ENCODE peak calls at places on chromosomes 16 and 17, in nine cellular contexts. O is AG09319; Y is cerebellum; U is stimulated activated CD4-positive, alpha-beta T cell treated with anti-CD3 and anti-CD28 coated beads, Interleukin-4, amount 100 ng/mL, for 48 hours; Q is mucosa of descending colon; L is NCI-H2227 treated with DMSO at 0.1 percent for 48 hours; V is fibroblast of the aortic adventitia; K is activated CD8-positive, alpha-beta memory T cell treated with anti-CD3 and anti-CD28 coated beads for 24 hours; E is sciatic nerve. F is an unnamed sample.

GRCh38 chr17:50100921-50101345 is 5.8 kb downstream of the PDK2 start:
- DNase-seq in O (no peak), Y (no peak), U (no peak), Q (peak; percentile 62), L (peak; percentile 52), V (no peak), K (no peak), E (no peak), F (no peak)

GRCh38 chr17:36221187-36221586 is 10.3 kb downstream of the CCL4L2 start:
- DNase-seq in O (no peak), Y (no peak), U (no peak), Q (no peak), L (no peak), V (no peak), K (no peak), E (no peak), F (no peak)

GRCh38 chr17:72479113-72479512 is 358.3 kb downstream of the SOX9 start:
- DNase-seq in O (no peak), Y (no peak), U (no peak), Q (no peak), L (no peak), V (no peak), K (no peak), E (no peak), F (peak; percentile 14)

GRCh38 chr17:47172698-47173565 is 16.2 kb downstream of the CDC27 start:
- DNase-seq in O (no peak), Y (no peak), U (no peak), Q (no peak), L (no peak), V (peak; percentile 6), K (no peak), E (no peak), F (no peak)

GRCh38 chr17:4944554-4945175 is 3.7 kb downstream of the PFN1 start:
- DNase-seq in O (no peak), Y (no peak), U (peak; percentile 28), Q (peak; percentile 68), L (no peak), V (no peak), K (peak; percentile 77), E (no peak), F (peak; percentile 84)

GRCh38 chr16:75208861-75209505 is 2.0 kb upstream of the CTRB2 start:
- DNase-seq in O (no peak), Y (no peak), U (no peak), Q (no peak), L (no peak), V (no peak), K (no peak), E (no peak), F (no peak)

GRCh38 chr17:31608659-31609254 is 217.3 kb downstream of the RAB11FIP4 start:
- DNase-seq in O (no peak), Y (no peak), U (no peak), Q (no peak), L (no peak), V (peak; percentile 39), K (peak; percentile 4), E (no peak), F (no peak)

GRCh38 chr16:760498-761343 is at the start of gene MSLN:
- DNase-seq in O (no peak), Y (no peak), U (no peak), Q (peak; percentile 53), L (no peak), V (no peak), K (no peak), E (no peak), F (no peak)

GRCh38 chr16:19844945-19845641 is 39.6 kb downstream of the GPRC5B start:
- DNase-seq in O (peak; percentile 44), Y (no peak), U (no peak), Q (no peak), L (no peak), V (peak; percentile 72), K (no peak), E (no peak), F (no peak)

GRCh38 chr16:29744541-29745101 is 1.2 kb downstream of the C16orf54 start:
- DNase-seq in O (no peak), Y (no peak), U (no peak), Q (peak; percentile 67), L (no peak), V (no peak), K (peak; percentile 78), E (no peak), F (peak; percentile 86)

GRCh38 chr17:81366648-81367047 is 28.6 kb upstream of the BAHCC1 start:
- DNase-seq in O (no peak), Y (no peak), U (no peak), Q (no peak), L (no peak), V (no peak), K (no peak), E (no peak), F (peak; percentile 52)

GRCh38 chr16:27444470-27444869 is 42.5 kb downstream of the IL21R start:
- DNase-seq in O (no peak), Y (no peak), U (no peak), Q (no peak), L (no peak), V (no peak), K (no peak), E (no peak), F (peak; percentile 59)

GRCh38 chr17:64061157-64061898 is 40.9 kb upstream of the ICAM2 start:
- DNase-seq in O (no peak), Y (no peak), U (no peak), Q (no peak), L (no peak), V (peak; percentile 79), K (no peak), E (no peak), F (no peak)

GRCh38 chr17:44385287-44386181 is 3.9 kb downstream of the ITGA2B start:
- DNase-seq in O (peak; percentile 25), Y (peak; percentile 90), U (peak; percentile 90), Q (peak; percentile 80), L (peak; percentile 82), V (peak; percentile 51), K (peak; percentile 90), E (peak; percentile 91), F (peak; percentile 88)

GRCh38 chr16:69029121-69029520 is 76.3 kb upstream of the HAS3 start:
- DNase-seq in O (no peak), Y (no peak), U (no peak), Q (no peak), L (no peak), V (no peak), K (no peak), E (no peak), F (no peak)

GRCh38 chr17:60107526-60108257 is 29.0 kb upstream of the HEATR6 start:
- DNase-seq in O (no peak), Y (no peak), U (no peak), Q (no peak), L (peak; percentile 16), V (peak; percentile 70), K (peak; percentile 15), E (no peak), F (no peak)

GRCh38 chr17:39757931-39758873 is 20.5 kb downstream of the GRB7 start:
- DNase-seq in O (no peak), Y (no peak), U (no peak), Q (no peak), L (no peak), V (no peak), K (peak; percentile 85), E (no peak), F (no peak)